ENCODE peak calls at places on chromosomes 11 and 22, in seven cellular contexts. C is SK-N-MC, R is spleen, A is HCT116, V is stomach, U is transverse colon, H is K562. Q is an unnamed sample. For H3K36me3, the result is how much of the 10 kb centered on the place peaks cover.

GRCh38 chr22:22823126-22823804 is 64.4 kb upstream of the IGLL5 start:
- DNase-seq in C (no peak), R (peak), A (no peak), V (no peak), U (no peak), H (no peak), Q (no peak)

GRCh38 chr11:116892374-116892773 is 55.0 kb upstream of the APOA1 start:
- DNase-seq in C (no peak), R (no peak), A (no peak), V (no peak), U (no peak), H (no peak), Q (no peak)

GRCh38 chr11:69075421-69076128 is 26.8 kb downstream of the TPCN2 start:
- DNase-seq in C (no peak), R (no peak), A (peak), V (peak), U (peak), H (no peak), Q (no peak)

GRCh38 chr11:63905179-63905578 is 11.8 kb downstream of the RCOR2 start:
- DNase-seq in C (no peak), R (no peak), A (no peak), V (no peak), U (no peak), H (no peak), Q (no peak)

GRCh38 chr11:126434950-126435335 is 79.5 kb downstream of the ST3GAL4 start:
- DNase-seq in C (no peak), R (no peak), A (no peak), V (no peak), U (no peak), H (peak), Q (no peak)

GRCh38 chr11:90639687-90640086 is 416.8 kb upstream of the CHORDC1 start:
- DNase-seq in C (peak), R (no peak), A (no peak), V (no peak), U (no peak), H (no peak), Q (no peak)

GRCh38 chr11:69213315-69213714 is 57.6 kb downstream of the SMIM38 start:
- DNase-seq in C (no peak), R (no peak), A (no peak), V (peak), U (no peak), H (no peak), Q (peak)

GRCh38 chr22:19832476-19833108 is 22.1 kb downstream of the GNB1L start:
- DNase-seq in C (no peak), R (no peak), A (no peak), V (peak), U (no peak), H (no peak), Q (peak)

GRCh38 chr22:23915230-23915754 is 21.1 kb downstream of the MIF start:
- DNase-seq in C (no peak), R (no peak), A (no peak), V (no peak), U (no peak), H (no peak), Q (peak)

GRCh38 chr11:132032555-132032954 is 662.1 kb downstream of the NTM start:
- DNase-seq in C (no peak), R (no peak), A (no peak), V (no peak), U (no peak), H (no peak), Q (no peak)

GRCh38 chr11:6096417-6096816 is 11.1 kb upstream of the OR56B4 start:
- DNase-seq in C (no peak), R (no peak), A (no peak), V (no peak), U (no peak), H (no peak), Q (no peak)

GRCh38 chr11:62484352-62484751 is 62.3 kb downstream of the AHNAK start:
- DNase-seq in C (no peak), R (no peak), A (no peak), V (no peak), U (no peak), H (peak), Q (no peak)

GRCh38 chr22:38213319-38214247 is 11.8 kb downstream of the MAFF start:
- DNase-seq in C (no peak), R (no peak), A (no peak), V (no peak), U (no peak), H (no peak), Q (no peak)

GRCh38 chr11:120013325-120014250 is 124.3 kb downstream of the TRIM29 start:
- DNase-seq in C (no peak), R (no peak), A (peak), V (peak), U (peak), H (peak), Q (no peak)

GRCh38 chr11:84806354-84806753 is 820.8 kb downstream of the DLG2 start:
- DNase-seq in C (no peak), R (no peak), A (no peak), V (no peak), U (no peak), H (no peak), Q (no peak)

GRCh38 chr11:46117842-46118241 is 3.4 kb downstream of the PHF21A start:
- DNase-seq in C (no peak), R (no peak), A (no peak), V (no peak), U (no peak), H (no peak), Q (no peak)

GRCh38 chr11:70669871-70670683 is 271.7 kb downstream of the CTTN start:
- DNase-seq in C (no peak), R (no peak), A (no peak), V (no peak), U (no peak), H (no peak), Q (no peak)

GRCh38 chr11:125371451-125371935 is 124.6 kb downstream of the FEZ1 start:
- DNase-seq in C (no peak), R (peak), A (no peak), V (no peak), U (no peak), H (no peak), Q (no peak)

GRCh38 chr11:89235976-89236375 is 58.3 kb downstream of the TYR start:
- DNase-seq in C (no peak), R (no peak), A (no peak), V (no peak), U (no peak), H (no peak), Q (no peak)

GRCh38 chr11:64266339-64266738 is 15.0 kb downstream of the PLCB3 start:
- DNase-seq in C (no peak), R (peak), A (no peak), V (no peak), U (no peak), H (no peak), Q (no peak)

GRCh38 chr11:120811199-120811598 is 212.7 kb upstream of the TBCEL start:
- DNase-seq in C (no peak), R (no peak), A (no peak), V (no peak), U (peak), H (no peak), Q (no peak)

GRCh38 chr22:45758603-45759002 is 87.0 kb downstream of the ATXN10 start:
- DNase-seq in C (peak), R (no peak), A (no peak), V (no peak), U (no peak), H (no peak), Q (no peak)

GRCh38 chr22:40030026-40030756 is 35.4 kb downstream of the FAM83F start:
- DNase-seq in C (no peak), R (peak), A (no peak), V (no peak), U (no peak), H (no peak), Q (no peak)

GRCh38 chr22:48778308-48779195 is 1049.1 kb downstream of the BRD1 start:
- DNase-seq in C (no peak), R (no peak), A (no peak), V (no peak), U (no peak), H (no peak), Q (peak)

GRCh38 chr22:26568207-26568706 is 21.7 kb downstream of the TPST2 start:
- DNase-seq in C (no peak), R (no peak), A (no peak), V (no peak), U (no peak), H (no peak), Q (no peak)

GRCh38 chr11:45073575-45074225 is 72.7 kb upstream of the PRDM11 start:
- DNase-seq in C (no peak), R (no peak), A (no peak), V (no peak), U (no peak), H (no peak), Q (no peak)

GRCh38 chr22:37748659-37749058 is 51.8 kb downstream of the TRIOBP start:
- DNase-seq in C (no peak), R (no peak), A (no peak), V (no peak), U (no peak), H (no peak), Q (no peak)

GRCh38 chr11:65558785-65559509 is 788 bp upstream of the LTBP3 start:
- DNase-seq in C (no peak), R (peak), A (no peak), V (peak), U (no peak), H (peak), Q (no peak)
- TF ChIP-seq POLR2AphosphoS5 in C (no peak), R (no peak), A (no peak), V (no peak), U (no peak), H (no peak), Q (peak)

DNA sequence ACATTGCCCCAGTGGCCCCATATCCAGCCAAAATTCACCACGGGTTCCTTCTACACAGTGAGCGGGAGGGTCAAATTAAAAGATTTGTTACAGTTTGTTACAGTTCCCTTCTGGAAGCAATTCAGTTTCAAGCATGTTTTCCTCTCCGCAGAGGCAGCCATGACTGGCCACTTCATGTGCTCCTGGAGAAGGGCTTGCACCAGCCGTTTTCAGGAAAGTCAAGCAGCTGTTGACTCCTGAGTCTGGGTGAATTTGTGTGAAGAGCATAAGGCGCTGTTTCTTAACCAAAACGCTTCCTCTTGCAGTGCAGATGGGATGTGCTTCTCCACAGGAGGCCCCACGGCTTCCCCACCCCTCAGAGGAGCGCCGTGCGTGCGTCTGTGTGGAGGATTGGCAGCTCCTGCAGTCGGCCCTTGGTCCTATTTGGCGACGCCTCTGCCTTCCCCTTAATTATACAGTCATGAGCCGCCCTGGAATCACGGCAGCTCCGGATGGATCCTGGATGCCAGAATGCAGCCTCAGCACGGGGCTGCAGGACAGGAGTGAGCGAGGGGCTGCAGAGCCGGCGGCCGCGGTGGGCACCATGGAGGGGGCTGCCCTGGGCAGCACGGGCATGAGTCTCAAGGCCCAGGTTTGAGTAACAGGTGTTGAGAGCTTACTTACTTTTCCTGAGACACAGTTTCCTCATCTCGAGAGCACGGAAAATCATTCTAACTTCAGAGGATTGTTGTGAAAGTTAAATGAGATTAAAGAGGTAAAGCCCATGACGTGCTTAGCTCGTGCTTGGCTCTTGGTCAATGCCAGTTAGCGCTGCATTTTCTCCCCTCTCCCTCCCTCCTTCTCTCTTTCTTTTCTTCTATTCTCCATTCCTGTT is 54.2 kb upstream of the B3GAT1 start:
- DNase-seq in C (no peak), R (no peak), A (no peak), V (peak), U (peak), H (no peak), Q (no peak)
- H3K27ac ChIP-seq in C (no peak), R (no peak), A (no peak), V (peak), U (peak), H (no peak), Q (no peak)

GRCh38 chr11:32963721-32964120 is 52.0 kb upstream of the DEPDC7 start:
- DNase-seq in C (no peak), R (no peak), A (no peak), V (no peak), U (no peak), H (no peak), Q (no peak)
- H3K36me3 ChIP-seq in C (under half), R (under half), A (under half), V (under half), U (under half), H (half or more), Q (under half)

GRCh38 chr11:765025-765801 is 12.1 kb downstream of the GATD1 start:
- DNase-seq in C (no peak), R (peak), A (peak), V (peak), U (peak), H (peak), Q (no peak)
- TF ChIP-seq POLR2AphosphoS5 in C (peak), R (peak), A (peak), V (no peak), U (no peak), H (peak), Q (no peak)

GRCh38 chr11:28223994-28224393 is 115.8 kb downstream of the METTL15 start:
- DNase-seq in C (no peak), R (no peak), A (no peak), V (no peak), U (no peak), H (no peak), Q (no peak)

GRCh38 chr11:28227460-28227859 is 119.3 kb downstream of the METTL15 start:
- DNase-seq in C (no peak), R (no peak), A (no peak), V (no peak), U (no peak), H (no peak), Q (no peak)

GRCh38 chr11:28228196-28228595 is 120.0 kb downstream of the METTL15 start:
- DNase-seq in C (no peak), R (no peak), A (no peak), V (no peak), U (no peak), H (no peak), Q (no peak)

DNA sequence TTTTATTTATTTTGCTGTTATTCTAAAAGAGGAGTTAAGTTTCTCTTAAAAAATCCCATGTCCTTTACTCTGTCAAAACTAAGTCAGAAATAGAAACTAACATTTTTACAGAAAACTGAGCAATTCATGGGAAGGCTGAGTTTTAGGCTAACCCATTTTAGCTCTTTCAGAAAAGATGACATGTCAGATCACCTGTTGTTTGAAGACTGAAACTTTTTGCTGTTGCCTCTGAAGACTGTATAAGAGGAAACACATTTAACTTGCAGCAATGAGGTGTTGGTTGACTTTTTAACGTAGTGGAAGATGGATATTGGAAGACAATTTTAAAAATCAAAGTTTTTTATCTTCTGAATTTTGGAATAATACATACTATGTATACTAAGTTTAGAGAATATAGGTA is 115.4 kb downstream of the METTL15 start:
- DNase-seq in C (no peak), R (no peak), A (no peak), V (no peak), U (no peak), H (no peak), Q (no peak)
- H3K27ac ChIP-seq in C (no peak), R (no peak), A (no peak), V (no peak), U (no peak), H (no peak), Q (no peak)

DNA sequence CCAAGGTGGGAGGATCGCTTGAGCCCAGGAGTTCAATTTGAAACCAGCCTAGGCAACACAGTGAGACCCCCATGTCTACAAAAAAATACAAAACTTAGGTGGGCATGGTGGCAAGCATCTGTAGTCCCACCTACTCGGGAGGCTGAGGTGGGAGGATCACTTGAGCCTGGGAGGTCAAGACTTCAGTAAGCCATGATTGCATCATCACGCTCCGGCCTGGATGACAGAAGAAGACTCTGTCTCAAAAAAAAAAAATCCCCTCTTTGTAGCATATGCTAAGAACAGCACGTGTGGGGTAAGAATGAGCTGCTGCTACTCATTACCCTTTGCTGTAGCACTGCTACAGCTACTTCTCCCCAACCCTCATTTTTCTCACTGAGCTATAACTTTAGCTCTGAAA is 14.5 kb downstream of the UBE4A start:
- DNase-seq in C (no peak), R (no peak), A (no peak), V (no peak), U (no peak), H (no peak), Q (no peak)
- H3K36me3 ChIP-seq in C (half or more), R (under half), A (half or more), V (half or more), U (under half), H (half or more), Q (under half)

GRCh38 chr11:73995247-73995646 is 12.6 kb upstream of the UCP2 start:
- DNase-seq in C (no peak), R (no peak), A (no peak), V (no peak), U (no peak), H (no peak), Q (no peak)
- TF ChIP-seq POLR2AphosphoS5 in C (no peak), R (peak), A (no peak), V (no peak), U (no peak), H (no peak), Q (no peak)

GRCh38 chr11:7514099-7514725 is 413 bp downstream of the PPFIBP2 start:
- DNase-seq in C (no peak), R (no peak), A (no peak), V (no peak), U (peak), H (no peak), Q (no peak)

GRCh38 chr11:7512525-7513209 is 1.1 kb upstream of the PPFIBP2 start:
- DNase-seq in C (no peak), R (peak), A (no peak), V (peak), U (peak), H (no peak), Q (no peak)

GRCh38 chr11:7513210-7514098 is at the start of gene PPFIBP2:
- DNase-seq in C (no peak), R (peak), A (peak), V (peak), U (peak), H (peak), Q (no peak)

GRCh38 chr11:7515544-7515943 is 1.7 kb downstream of the PPFIBP2 start:
- DNase-seq in C (no peak), R (no peak), A (no peak), V (no peak), U (no peak), H (no peak), Q (no peak)

DNA sequence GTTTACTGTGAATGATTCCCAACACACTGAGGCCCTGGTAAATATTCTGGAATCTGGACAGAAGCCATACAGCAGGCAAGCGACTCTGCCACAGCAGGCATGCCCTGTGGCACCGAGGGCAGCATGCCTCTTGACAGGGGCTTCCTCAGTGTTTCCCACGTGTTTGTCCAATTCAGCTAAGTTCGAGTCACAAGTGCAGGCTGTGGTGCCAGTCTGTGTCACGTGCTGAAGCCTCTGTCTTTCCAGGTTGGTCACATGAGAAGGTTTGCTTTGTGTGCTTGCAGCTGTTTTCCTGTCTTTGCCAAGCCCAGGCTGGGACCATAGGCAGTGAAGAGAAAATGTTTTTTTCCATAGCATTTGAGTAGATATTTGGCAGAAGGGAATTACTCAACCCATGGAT is 2.4 kb upstream of the PPFIBP2 start:
- DNase-seq in C (no peak), R (no peak), A (no peak), V (peak), U (peak), H (no peak), Q (no peak)
- H3K27ac ChIP-seq in C (no peak), R (peak), A (no peak), V (peak), U (peak), H (no peak), Q (peak)

DNA sequence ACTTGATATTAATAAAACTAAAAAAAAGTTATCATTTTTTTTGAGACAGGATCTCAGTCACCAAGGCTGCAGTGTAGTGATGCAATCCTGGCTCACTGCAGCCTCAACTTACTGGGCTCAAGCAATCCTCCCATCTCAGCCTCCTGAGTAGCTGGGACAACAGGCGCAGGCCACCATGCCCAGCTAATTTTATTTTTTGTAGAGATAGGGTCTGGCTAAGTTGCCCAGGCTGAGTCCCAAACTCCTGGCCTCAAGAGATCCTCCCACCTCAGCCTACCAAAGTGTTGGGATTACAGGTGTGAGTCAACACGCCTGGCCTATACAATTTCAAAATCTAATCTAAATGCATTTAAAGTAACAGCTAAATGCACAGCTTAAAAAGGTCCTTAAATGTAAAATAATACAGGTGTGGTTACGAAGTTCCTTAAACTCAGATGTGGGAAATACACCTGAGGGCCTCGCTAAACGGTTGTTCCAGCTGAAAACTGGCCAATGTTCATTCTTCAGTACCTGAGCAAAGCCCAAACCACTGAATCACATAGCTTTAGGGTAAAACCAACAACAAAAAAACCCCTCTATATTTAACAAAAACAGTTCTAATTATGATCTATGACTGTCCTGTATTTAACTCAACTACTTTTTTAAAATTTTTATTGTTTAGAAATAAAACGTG is 11.8 kb downstream of the NAP1L4 start:
- DNase-seq in C (no peak), R (no peak), A (no peak), V (no peak), U (no peak), H (no peak), Q (no peak)
- H3K36me3 ChIP-seq in C (half or more), R (under half), A (under half), V (under half), U (under half), H (half or more), Q (under half)